ENCODE peak calls at places on chromosomes 16 and 17, in six cellular contexts. One of them, this sample, is unnamed.

GRCh38 chr17:80477647-80478478 is 1.5 kb upstream of the NPTX1 start:
- DNase-seq in GM12878: no peak
- DNase-seq in SK-N-SH: peak
- DNase-seq in GM12892: no peak
- DNase-seq in K562: peak
- DNase-seq in H1: no peak
- DNase-seq in this sample: no peak

GRCh38 chr16:25097304-25097988 is 14.1 kb upstream of the LCMT1 start:
- DNase-seq in K562: no peak
- DNase-seq in SK-N-SH: no peak
- DNase-seq in H1: no peak
- DNase-seq in GM12878: no peak
- DNase-seq in GM12892: no peak
- DNase-seq in this sample: no peak

GRCh38 chr16:53549970-53550406 is 47.0 kb upstream of the AKTIP start:
- DNase-seq in GM12878: peak
- DNase-seq in SK-N-SH: peak
- DNase-seq in H1: peak
- DNase-seq in K562: peak
- DNase-seq in GM12892: peak
- DNase-seq in this sample: peak

GRCh38 chr16:75053791-75054555 is 55.1 kb downstream of the ZNRF1 start:
- DNase-seq in GM12878: no peak
- DNase-seq in GM12892: no peak
- DNase-seq in K562: peak
- DNase-seq in H1: no peak
- DNase-seq in SK-N-SH: peak
- DNase-seq in this sample: no peak

GRCh38 chr16:75486014-75486404 is 9.2 kb downstream of the CHST6 start:
- DNase-seq in K562: no peak
- DNase-seq in GM12892: no peak
- DNase-seq in SK-N-SH: no peak
- DNase-seq in GM12878: no peak
- DNase-seq in H1: no peak
- DNase-seq in this sample: no peak

GRCh38 chr17:45155029-45155428 is 6.6 kb upstream of the HEXIM2 start:
- DNase-seq in GM12892: no peak
- DNase-seq in GM12878: no peak
- DNase-seq in SK-N-SH: no peak
- DNase-seq in K562: no peak
- DNase-seq in H1: no peak
- DNase-seq in this sample: no peak

GRCh38 chr16:65601781-65602180 is 479.9 kb upstream of the CDH11 start:
- DNase-seq in GM12892: no peak
- DNase-seq in GM12878: no peak
- DNase-seq in K562: no peak
- DNase-seq in SK-N-SH: no peak
- DNase-seq in H1: no peak
- DNase-seq in this sample: no peak

GRCh38 chr17:29867643-29868181 is 62.3 kb downstream of the SSH2 start:
- DNase-seq in GM12892: no peak
- DNase-seq in SK-N-SH: no peak
- DNase-seq in GM12878: no peak
- DNase-seq in K562: no peak
- DNase-seq in H1: no peak
- DNase-seq in this sample: no peak

GRCh38 chr17:28177351-28177750 is 134.9 kb downstream of the NLK start:
- DNase-seq in SK-N-SH: no peak
- DNase-seq in GM12878: no peak
- DNase-seq in K562: no peak
- DNase-seq in H1: no peak
- DNase-seq in GM12892: no peak
- DNase-seq in this sample: no peak

GRCh38 chr17:49114703-49115102 is 17.9 kb upstream of the B4GALNT2 start:
- DNase-seq in SK-N-SH: no peak
- DNase-seq in H1: no peak
- DNase-seq in GM12892: no peak
- DNase-seq in GM12878: no peak
- DNase-seq in K562: no peak
- DNase-seq in this sample: no peak

GRCh38 chr17:76474894-76475293 is 7.5 kb downstream of the AANAT start:
- DNase-seq in GM12878: no peak
- DNase-seq in K562: no peak
- DNase-seq in SK-N-SH: no peak
- DNase-seq in GM12892: no peak
- DNase-seq in H1: no peak
- DNase-seq in this sample: no peak

GRCh38 chr17:76472726-76473125 is 5.3 kb downstream of the AANAT start:
- DNase-seq in H1: no peak
- DNase-seq in K562: no peak
- DNase-seq in GM12892: no peak
- DNase-seq in SK-N-SH: no peak
- DNase-seq in GM12878: no peak
- DNase-seq in this sample: no peak

GRCh38 chr17:76472258-76472645 is 4.8 kb downstream of the AANAT start:
- DNase-seq in K562: no peak
- DNase-seq in GM12878: no peak
- DNase-seq in H1: no peak
- DNase-seq in SK-N-SH: no peak
- DNase-seq in GM12892: no peak
- DNase-seq in this sample: no peak

GRCh38 chr17:76474238-76474637 is 6.8 kb downstream of the AANAT start:
- DNase-seq in H1: no peak
- DNase-seq in GM12878: no peak
- DNase-seq in SK-N-SH: no peak
- DNase-seq in GM12892: no peak
- DNase-seq in K562: no peak
- DNase-seq in this sample: no peak

GRCh38 chr17:76473541-76473985 is 6.2 kb downstream of the AANAT start:
- DNase-seq in GM12878: no peak
- DNase-seq in H1: no peak
- DNase-seq in GM12892: no peak
- DNase-seq in SK-N-SH: peak
- DNase-seq in K562: peak
- DNase-seq in this sample: no peak
- TF ChIP-seq TAF1 in GM12878: no peak
- TF ChIP-seq TAF1 in H1: no peak
- TF ChIP-seq TAF1 in GM12892: no peak
- TF ChIP-seq TAF1 in SK-N-SH: no peak
- TF ChIP-seq TAF1 in K562: no peak
- TF ChIP-seq TAF1 in this sample: no peak

GRCh38 chr17:78007655-78008054 is 49.2 kb downstream of the TNRC6C start:
- DNase-seq in SK-N-SH: no peak
- DNase-seq in H1: no peak
- DNase-seq in GM12878: no peak
- DNase-seq in GM12892: no peak
- DNase-seq in K562: no peak
- DNase-seq in this sample: no peak
- TF ChIP-seq POLR2AphosphoS5 in SK-N-SH: no peak
- TF ChIP-seq POLR2AphosphoS5 in H1: no peak
- TF ChIP-seq POLR2AphosphoS5 in GM12878: no peak
- TF ChIP-seq POLR2AphosphoS5 in GM12892: no peak
- TF ChIP-seq POLR2AphosphoS5 in K562: no peak
- TF ChIP-seq POLR2AphosphoS5 in this sample: no peak

DNA sequence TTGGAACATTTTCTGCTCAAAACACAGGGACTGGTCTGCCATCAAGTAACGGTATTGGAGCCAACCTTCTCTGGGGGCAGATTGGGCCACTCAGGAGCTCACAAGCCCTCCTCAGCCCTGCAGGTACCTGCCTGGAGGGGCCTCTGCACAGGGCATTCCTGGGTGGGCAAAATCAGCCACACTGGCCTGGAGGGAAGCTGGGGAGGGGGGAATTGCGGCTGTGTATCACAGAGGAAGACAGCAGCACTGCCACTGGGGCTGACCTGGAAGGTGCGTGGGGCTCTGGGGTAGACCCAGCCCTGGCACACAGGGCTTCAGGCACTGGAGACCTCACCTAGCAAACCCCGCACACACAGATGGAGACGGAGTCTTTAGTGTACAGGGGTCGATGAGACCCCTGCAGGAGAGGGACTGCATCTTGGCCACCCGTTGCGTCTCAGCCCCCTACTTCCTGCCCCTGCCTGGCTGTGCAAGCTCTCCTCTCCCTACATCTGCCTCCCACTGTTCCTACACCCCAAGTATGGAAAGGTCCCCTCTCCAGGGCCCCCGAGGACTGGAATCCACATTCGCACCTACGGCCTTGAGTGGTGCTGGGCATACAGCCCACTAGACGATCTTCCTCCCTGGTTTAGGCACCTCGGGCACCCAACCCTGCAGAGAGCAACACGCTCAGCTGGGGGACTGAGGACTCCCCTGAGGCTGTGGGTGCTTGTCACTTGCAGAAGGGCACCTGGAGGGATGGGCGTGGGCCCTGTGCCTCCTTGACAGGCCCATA is 7.1 kb upstream of the SRRM2 start:
- DNase-seq in SK-N-SH: no peak
- DNase-seq in GM12878: no peak
- DNase-seq in K562: no peak
- DNase-seq in H1: no peak
- DNase-seq in GM12892: no peak
- DNase-seq in this sample: no peak
- TF ChIP-seq TAF1 in SK-N-SH: no peak
- TF ChIP-seq TAF1 in GM12878: no peak
- TF ChIP-seq TAF1 in K562: no peak
- TF ChIP-seq TAF1 in H1: no peak
- TF ChIP-seq TAF1 in GM12892: no peak
- TF ChIP-seq TAF1 in this sample: no peak

GRCh38 chr16:76943936-76944335 is 247.1 kb upstream of the MON1B start:
- DNase-seq in H1: no peak
- DNase-seq in GM12878: no peak
- DNase-seq in K562: no peak
- DNase-seq in SK-N-SH: no peak
- DNase-seq in GM12892: no peak
- DNase-seq in this sample: no peak
- TF ChIP-seq POLR2AphosphoS5 in H1: no peak
- TF ChIP-seq POLR2AphosphoS5 in GM12878: no peak
- TF ChIP-seq POLR2AphosphoS5 in K562: no peak
- TF ChIP-seq POLR2AphosphoS5 in SK-N-SH: no peak
- TF ChIP-seq POLR2AphosphoS5 in GM12892: no peak
- TF ChIP-seq POLR2AphosphoS5 in this sample: no peak

GRCh38 chr16:8110572-8111514 is 479.5 kb downstream of the TMEM114 start:
- DNase-seq in SK-N-SH: no peak
- DNase-seq in K562: no peak
- DNase-seq in H1: no peak
- DNase-seq in GM12892: no peak
- DNase-seq in GM12878: no peak
- DNase-seq in this sample: no peak

GRCh38 chr16:8103649-8104289 is 486.5 kb downstream of the TMEM114 start:
- DNase-seq in K562: no peak
- DNase-seq in GM12878: no peak
- DNase-seq in SK-N-SH: no peak
- DNase-seq in H1: no peak
- DNase-seq in GM12892: no peak
- DNase-seq in this sample: no peak

GRCh38 chr16:8108991-8109509 is 481.3 kb downstream of the TMEM114 start:
- DNase-seq in GM12878: no peak
- DNase-seq in H1: no peak
- DNase-seq in GM12892: no peak
- DNase-seq in SK-N-SH: no peak
- DNase-seq in K562: peak
- DNase-seq in this sample: no peak

GRCh38 chr16:8113843-8114242 is 476.5 kb downstream of the TMEM114 start:
- DNase-seq in K562: no peak
- DNase-seq in GM12892: no peak
- DNase-seq in GM12878: no peak
- DNase-seq in H1: no peak
- DNase-seq in SK-N-SH: no peak
- DNase-seq in this sample: no peak

GRCh38 chr16:8109510-8110369 is 480.6 kb downstream of the TMEM114 start:
- DNase-seq in GM12892: no peak
- DNase-seq in SK-N-SH: no peak
- DNase-seq in K562: peak
- DNase-seq in GM12878: no peak
- DNase-seq in H1: no peak
- DNase-seq in this sample: no peak
- TF ChIP-seq TAF1 in GM12892: no peak
- TF ChIP-seq TAF1 in SK-N-SH: no peak
- TF ChIP-seq TAF1 in K562: peak
- TF ChIP-seq TAF1 in GM12878: no peak
- TF ChIP-seq TAF1 in H1: no peak
- TF ChIP-seq TAF1 in this sample: no peak

GRCh38 chr17:75516255-75516618 is at the start of gene TSEN54:
- DNase-seq in K562: peak
- DNase-seq in SK-N-SH: peak
- DNase-seq in GM12878: peak
- DNase-seq in GM12892: peak
- DNase-seq in H1: no peak
- DNase-seq in this sample: peak
- TF ChIP-seq POLR2AphosphoS5 in K562: no peak
- TF ChIP-seq POLR2AphosphoS5 in SK-N-SH: peak
- TF ChIP-seq POLR2AphosphoS5 in GM12878: no peak
- TF ChIP-seq POLR2AphosphoS5 in GM12892: no peak
- TF ChIP-seq POLR2AphosphoS5 in H1: no peak
- TF ChIP-seq POLR2AphosphoS5 in this sample: no peak

This sample was measured in GM12891.